ENCODE peak calls at places on chromosomes 12 and 14, in six cellular contexts. C, Q, N, D, T and L are unnamed samples. For H3K4me1, the result is how much of the 10 kb centered on the place peaks cover.

GRCh38 chr12:613996-614726 is 49.1 kb downstream of the NINJ2 start:
- DNase-seq in C (no peak), Q (no peak), N (no peak), D (no peak), T (peak), L (no peak)

GRCh38 chr12:107400686-107401447 is 284.7 kb upstream of the PWP1 start:
- DNase-seq in C (no peak), Q (no peak), N (no peak), D (no peak), T (no peak), L (peak)

GRCh38 chr14:53955671-53956426 is 776 bp downstream of the BMP4 start:
- DNase-seq in C (peak), Q (peak), N (no peak), D (no peak), T (peak), L (peak)

GRCh38 chr12:104414581-104415305 is 42.0 kb upstream of the CHST11 start:
- DNase-seq in C (no peak), Q (no peak), N (peak), D (no peak), T (no peak), L (no peak)

GRCh38 chr14:72975776-72976175 is 49.5 kb downstream of the DCAF4 start:
- DNase-seq in C (no peak), Q (no peak), N (no peak), D (peak), T (no peak), L (no peak)

GRCh38 chr12:106285993-106286392 is 16.5 kb upstream of the TCP11L2 start:
- DNase-seq in C (no peak), Q (no peak), N (no peak), D (no peak), T (no peak), L (no peak)

GRCh38 chr12:66024966-66025365 is 105.6 kb downstream of the LLPH start:
- DNase-seq in C (no peak), Q (no peak), N (no peak), D (peak), T (no peak), L (no peak)

GRCh38 chr14:53807580-53807979 is 149.0 kb downstream of the BMP4 start:
- DNase-seq in C (no peak), Q (no peak), N (no peak), D (peak), T (peak), L (peak)

GRCh38 chr12:124456133-124456651 is 111.2 kb downstream of the NCOR2 start:
- DNase-seq in C (peak), Q (no peak), N (no peak), D (no peak), T (no peak), L (no peak)

GRCh38 chr14:39762576-39763401 is 330.6 kb upstream of the FBXO33 start:
- DNase-seq in C (no peak), Q (no peak), N (no peak), D (no peak), T (no peak), L (no peak)

GRCh38 chr14:50303744-50304471 is 8.1 kb downstream of the L2HGDH start:
- DNase-seq in C (no peak), Q (no peak), N (no peak), D (no peak), T (peak), L (no peak)

GRCh38 chr12:126676426-126676825 is 1590.5 kb upstream of the TMEM132C start:
- DNase-seq in C (no peak), Q (no peak), N (no peak), D (peak), T (no peak), L (no peak)

GRCh38 chr14:101061411-101062064 is 158.0 kb upstream of the RTL1 start:
- DNase-seq in C (peak), Q (no peak), N (no peak), D (no peak), T (no peak), L (no peak)

GRCh38 chr12:125271850-125272249 is 206.6 kb downstream of the AACS start:
- DNase-seq in C (no peak), Q (no peak), N (no peak), D (no peak), T (no peak), L (no peak)

GRCh38 chr14:77314043-77314442 is 6.6 kb downstream of the POMT2 start:
- DNase-seq in C (no peak), Q (peak), N (no peak), D (peak), T (no peak), L (no peak)

GRCh38 chr12:96862326-96862725 is 44.7 kb upstream of the NEDD1 start:
- DNase-seq in C (no peak), Q (no peak), N (no peak), D (peak), T (no peak), L (no peak)

GRCh38 chr12:46468159-46468558 is 95.6 kb upstream of the SLC38A2 start:
- DNase-seq in C (no peak), Q (no peak), N (peak), D (peak), T (peak), L (peak)

GRCh38 chr12:56221233-56221756 is 427 bp downstream of the RNF41 start:
- DNase-seq in C (no peak), Q (peak), N (no peak), D (peak), T (peak), L (no peak)

GRCh38 chr14:68658029-68658509 is 134.8 kb downstream of the ZFP36L1 start:
- DNase-seq in C (no peak), Q (no peak), N (no peak), D (no peak), T (no peak), L (peak)

GRCh38 chr14:77707355-77707723 is 484 bp downstream of the ALKBH1 start:
- DNase-seq in C (no peak), Q (no peak), N (no peak), D (peak), T (no peak), L (no peak)

GRCh38 chr14:76386922-76387782 is 11.2 kb downstream of the ESRRB start:
- DNase-seq in C (peak), Q (peak), N (peak), D (peak), T (peak), L (no peak)

GRCh38 chr14:65791551-65791981 is 379.0 kb downstream of the FUT8 start:
- DNase-seq in C (no peak), Q (no peak), N (no peak), D (peak), T (no peak), L (no peak)

GRCh38 chr12:11958216-11959091 is 112.3 kb upstream of the BCL2L14 start:
- DNase-seq in C (no peak), Q (no peak), N (no peak), D (peak), T (no peak), L (no peak)

GRCh38 chr14:77265561-77266335 is 5.3 kb downstream of the NGB start:
- DNase-seq in C (peak), Q (no peak), N (no peak), D (no peak), T (no peak), L (no peak)

GRCh38 chr12:10215451-10215850 is 2.8 kb downstream of the GABARAPL1 start:
- DNase-seq in C (no peak), Q (no peak), N (no peak), D (no peak), T (no peak), L (no peak)

GRCh38 chr12:103547929-103548328 is 39.1 kb upstream of the STAB2 start:
- DNase-seq in C (no peak), Q (no peak), N (no peak), D (no peak), T (no peak), L (no peak)

GRCh38 chr12:43978546-43978945 is 142.7 kb downstream of the TMEM117 start:
- DNase-seq in C (no peak), Q (no peak), N (no peak), D (no peak), T (no peak), L (no peak)
- TF ChIP-seq CTCF in C (no peak), Q (no peak), N (no peak), D (no peak), T (no peak), L (no peak)

GRCh38 chr12:57783466-57783801 is 847 bp downstream of the TSFM start:
- DNase-seq in C (no peak), Q (no peak), N (no peak), D (no peak), T (no peak), L (no peak)
- H3K27ac ChIP-seq in C (no peak), Q (no peak), N (no peak), D (no peak), T (no peak), L (no peak)

GRCh38 chr12:64682572-64683277 is 72.4 kb downstream of the RASSF3 start:
- DNase-seq in C (no peak), Q (peak), N (no peak), D (no peak), T (peak), L (peak)
- H3K4me1 ChIP-seq in C (under half), Q (under half), N (under half), D (under half), T (half or more), L (under half)

DNA sequence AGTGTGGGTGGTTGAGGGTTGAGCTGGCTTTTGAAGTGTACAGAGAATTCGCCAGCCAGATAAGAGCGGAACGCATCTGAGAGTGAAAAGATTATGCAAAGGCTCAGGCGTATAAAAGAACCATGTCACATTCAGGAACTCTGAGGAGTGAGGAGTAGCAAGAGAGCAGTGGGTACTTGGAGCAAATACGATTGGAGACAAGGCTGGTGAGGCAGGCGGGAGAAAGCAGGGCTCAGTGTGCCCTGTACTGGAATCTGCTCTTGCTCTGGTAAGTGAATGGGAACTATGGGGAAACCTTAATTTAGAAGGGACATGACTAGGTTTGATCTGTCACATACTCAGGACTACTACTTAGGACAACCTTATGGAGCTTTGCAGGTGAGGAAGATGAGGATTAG is 87.0 kb downstream of the PTPRB start:
- DNase-seq in C (no peak), Q (no peak), N (no peak), D (no peak), T (no peak), L (no peak)
- TF ChIP-seq CTCF in C (no peak), Q (no peak), N (no peak), D (no peak), T (no peak), L (no peak)

GRCh38 chr14:88505621-88506020 is 49.2 kb downstream of the PTPN21 start:
- DNase-seq in C (no peak), Q (no peak), N (no peak), D (no peak), T (no peak), L (no peak)

GRCh38 chr14:88507208-88507607 is 47.6 kb downstream of the PTPN21 start:
- DNase-seq in C (no peak), Q (no peak), N (no peak), D (peak), T (no peak), L (no peak)

GRCh38 chr14:88502740-88503139 is 52.1 kb downstream of the PTPN21 start:
- DNase-seq in C (no peak), Q (no peak), N (no peak), D (no peak), T (no peak), L (no peak)

GRCh38 chr14:88503754-88504406 is 50.9 kb downstream of the PTPN21 start:
- DNase-seq in C (no peak), Q (no peak), N (no peak), D (no peak), T (no peak), L (no peak)

GRCh38 chr14:88504602-88505001 is 50.2 kb downstream of the PTPN21 start:
- DNase-seq in C (no peak), Q (no peak), N (no peak), D (no peak), T (no peak), L (no peak)
- H3K27ac ChIP-seq in C (no peak), Q (no peak), N (no peak), D (no peak), T (peak), L (no peak)

DNA sequence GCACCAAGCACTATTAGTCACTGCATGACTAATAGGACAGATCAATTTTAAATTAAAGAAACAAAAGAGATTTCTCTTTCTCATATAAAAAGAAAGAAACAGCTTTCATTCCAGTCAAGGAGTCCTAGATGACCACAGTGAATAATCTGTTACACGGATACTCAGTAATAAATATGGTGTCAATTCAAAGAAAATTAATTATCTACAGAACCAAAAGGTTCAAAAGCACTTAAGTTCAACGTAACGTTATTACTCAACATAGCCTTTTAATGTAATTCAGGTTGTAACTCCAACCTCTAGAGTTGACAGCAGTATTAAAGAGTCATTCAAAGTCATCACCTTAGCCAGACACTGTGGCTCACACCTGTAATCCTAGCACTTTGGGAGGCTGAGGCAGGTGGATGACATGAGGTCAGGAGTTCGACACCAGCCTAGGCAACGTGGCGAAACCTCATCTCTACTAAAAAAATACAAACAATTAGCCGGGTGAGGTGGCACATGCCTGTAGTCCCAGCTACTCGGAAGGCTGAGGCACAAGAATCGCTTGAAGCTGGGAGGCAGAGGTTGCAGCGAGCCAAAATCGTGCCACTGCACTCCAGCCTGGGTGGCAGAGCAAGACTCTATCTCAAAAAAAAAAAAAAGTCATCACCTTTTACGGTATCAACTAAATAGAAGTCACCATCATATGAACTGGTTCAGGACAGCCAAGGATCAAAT is 4.4 kb downstream of the PPTC7 start:
- DNase-seq in C (no peak), Q (no peak), N (peak), D (no peak), T (no peak), L (no peak)
- H3K4me1 ChIP-seq in C (under half), Q (under half), N (under half), D (half or more), T (half or more), L (half or more)

GRCh38 chr14:104224516-104225281 is 86.3 kb downstream of the KIF26A start:
- DNase-seq in C (peak), Q (no peak), N (no peak), D (no peak), T (no peak), L (no peak)
- TF ChIP-seq CTCF in C (no peak), Q (no peak), N (peak), D (peak), T (peak), L (peak)

GRCh38 chr14:100030441-100031153 is 34.6 kb upstream of the EVL start:
- DNase-seq in C (no peak), Q (peak), N (no peak), D (peak), T (no peak), L (no peak)

GRCh38 chr14:100033347-100034052 is 31.7 kb upstream of the EVL start:
- DNase-seq in C (no peak), Q (no peak), N (no peak), D (peak), T (no peak), L (no peak)

GRCh38 chr14:100035700-100036099 is 29.5 kb upstream of the EVL start:
- DNase-seq in C (no peak), Q (no peak), N (no peak), D (no peak), T (no peak), L (no peak)

GRCh38 chr14:100031506-100032281 is 33.5 kb upstream of the EVL start:
- DNase-seq in C (no peak), Q (peak), N (peak), D (peak), T (no peak), L (peak)

GRCh38 chr14:100032749-100033148 is 32.5 kb upstream of the EVL start:
- DNase-seq in C (no peak), Q (no peak), N (no peak), D (no peak), T (no peak), L (no peak)
- H3K27ac ChIP-seq in C (no peak), Q (peak), N (no peak), D (peak), T (no peak), L (no peak)

GRCh38 chr12:132537049-132537448 is 47.1 kb downstream of the FBRSL1 start:
- DNase-seq in C (no peak), Q (no peak), N (no peak), D (no peak), T (no peak), L (no peak)

GRCh38 chr12:132536102-132536876 is 46.3 kb downstream of the FBRSL1 start:
- DNase-seq in C (no peak), Q (no peak), N (no peak), D (no peak), T (no peak), L (no peak)

GRCh38 chr12:132539016-132539773 is 49.2 kb downstream of the FBRSL1 start:
- DNase-seq in C (no peak), Q (no peak), N (no peak), D (no peak), T (no peak), L (no peak)

GRCh38 chr12:132538336-132539015 is 48.5 kb downstream of the FBRSL1 start:
- DNase-seq in C (no peak), Q (no peak), N (no peak), D (no peak), T (no peak), L (no peak)

GRCh38 chr12:132537836-132538235 is 47.9 kb downstream of the FBRSL1 start:
- DNase-seq in C (no peak), Q (no peak), N (no peak), D (no peak), T (no peak), L (no peak)
- H3K4me1 ChIP-seq in C (under half), Q (under half), N (under half), D (under half), T (under half), L (under half)